ENCODE peak calls at places on chromosomes 4 and X, in four cellular contexts. Z, W, O and T are unnamed samples.

GRCh38 chr4:100060765-100061416 is 110.8 kb upstream of the H2AZ1 start:
- DNase-seq in W (no peak), Z (no peak), O (no peak), T (no peak)

GRCh38 chr4:2662598-2662997 is 93.5 kb downstream of the TNIP2 start:
- DNase-seq in Z (no peak), W (peak), O (no peak), T (no peak)

GRCh38 chr4:113531572-113531971 is 230.0 kb downstream of the CAMK2D start:
- DNase-seq in O (no peak), Z (no peak), W (no peak), T (no peak)

GRCh38 chrX:130296743-130297142 is 28.0 kb upstream of the ZNF280C start:
- DNase-seq in Z (no peak), W (no peak), O (no peak), T (no peak)

GRCh38 chrX:47704736-47705135 is 45.8 kb upstream of the UXT start:
- DNase-seq in Z (no peak), W (no peak), O (no peak), T (no peak)

GRCh38 chr4:186553717-186554116 is 1.6 kb downstream of the MTNR1A start:
- DNase-seq in O (no peak), Z (no peak), W (no peak), T (peak)

GRCh38 chrX:3052864-3053263 is 11.6 kb downstream of the ARSF start:
- DNase-seq in W (no peak), Z (no peak), O (no peak), T (no peak)

GRCh38 chr4:76630748-76631147 is 195.7 kb downstream of the SHROOM3 start:
- DNase-seq in O (no peak), W (no peak), Z (no peak), T (no peak)

GRCh38 chrX:136397001-136397400 is 90.7 kb upstream of the BRS3 start:
- DNase-seq in W (no peak), O (no peak), Z (no peak), T (no peak)

GRCh38 chr4:99248714-99249113 is 29.7 kb upstream of the ADH6 start:
- DNase-seq in W (peak), O (no peak), Z (no peak), T (no peak)

GRCh38 chr4:175339100-175339707 is 421.0 kb downstream of the ADAM29 start:
- DNase-seq in Z (no peak), W (peak), O (no peak), T (no peak)

GRCh38 chrX:152637649-152638442 is at the start of gene GABRQ:
- DNase-seq in Z (no peak), O (peak), W (peak), T (peak)

GRCh38 chr4:72152731-72153130 is 120.9 kb downstream of the NPFFR2 start:
- DNase-seq in O (no peak), Z (no peak), W (no peak), T (no peak)

GRCh38 chrX:39427492-39428289 is 626.4 kb downstream of the MID1IP1 start:
- DNase-seq in W (peak), O (no peak), Z (no peak), T (no peak)

GRCh38 chr4:163758032-163758431 is 263.5 kb downstream of the TMA16 start:
- DNase-seq in Z (no peak), W (no peak), O (no peak), T (no peak)

GRCh38 chr4:16187455-16187854 is 38.8 kb downstream of the TAPT1 start:
- DNase-seq in O (no peak), Z (no peak), W (no peak), T (no peak)

GRCh38 chr4:4914059-4914820 is 54.8 kb downstream of the MSX1 start:
- DNase-seq in Z (no peak), W (peak), O (no peak), T (peak)

GRCh38 chrX:16023790-16024734 is 99.3 kb upstream of the GRPR start:
- DNase-seq in W (peak), Z (no peak), O (peak), T (no peak)

GRCh38 chrX:148422531-148422930 is 77.9 kb upstream of the AFF2 start:
- DNase-seq in O (no peak), W (peak), Z (no peak), T (no peak)

GRCh38 chrX:1196436-1196835 is 16.0 kb downstream of the CRLF2 start:
- DNase-seq in W (no peak), Z (peak), O (no peak), T (peak)

GRCh38 chrX:100407784-100408642 is 2.1 kb downstream of the PCDH19 start:
- DNase-seq in O (no peak), Z (no peak), W (no peak), T (no peak)

GRCh38 chr4:26873391-26874026 is 12.9 kb downstream of the STIM2 start:
- DNase-seq in W (no peak), Z (no peak), O (no peak), T (no peak)

GRCh38 chrX:150092549-150092948 is 154.3 kb upstream of the EOLA2 start:
- DNase-seq in W (no peak), Z (no peak), O (no peak), T (no peak)

GRCh38 chrX:53074987-53075386 is 7.2 kb upstream of the TSPYL2 start:
- DNase-seq in O (no peak), Z (no peak), W (no peak), T (no peak)

GRCh38 chr4:7426525-7427171 is 8.1 kb downstream of the PSAPL1 start:
- DNase-seq in O (no peak), Z (peak), W (no peak), T (peak)

GRCh38 chr4:76748649-76749048 is 149.3 kb downstream of the SOWAHB start:
- DNase-seq in O (peak), Z (no peak), W (peak), T (no peak)

GRCh38 chr4:26866203-26866602 is 5.6 kb downstream of the STIM2 start:
- DNase-seq in O (no peak), Z (no peak), W (no peak), T (no peak)

GRCh38 chr4:15547392-15547791 is 77.7 kb downstream of the CC2D2A start:
- DNase-seq in O (no peak), W (no peak), Z (no peak), T (no peak)

GRCh38 chr4:61068025-61068424 is 132.1 kb upstream of the ADGRL3 start:
- DNase-seq in W (no peak), O (no peak), Z (no peak), T (no peak)

GRCh38 chrX:47248576-47248975 is 15.8 kb downstream of the USP11 start:
- DNase-seq in W (no peak), Z (no peak), O (no peak), T (no peak)

GRCh38 chr4:168208957-168209614 is 109.5 kb downstream of the DDX60 start:
- DNase-seq in Z (no peak), O (no peak), W (no peak), T (no peak)

GRCh38 chrX:112614640-112615039 is 65.1 kb downstream of the LHFPL1 start:
- DNase-seq in O (no peak), Z (no peak), W (peak), T (no peak)

DNA sequence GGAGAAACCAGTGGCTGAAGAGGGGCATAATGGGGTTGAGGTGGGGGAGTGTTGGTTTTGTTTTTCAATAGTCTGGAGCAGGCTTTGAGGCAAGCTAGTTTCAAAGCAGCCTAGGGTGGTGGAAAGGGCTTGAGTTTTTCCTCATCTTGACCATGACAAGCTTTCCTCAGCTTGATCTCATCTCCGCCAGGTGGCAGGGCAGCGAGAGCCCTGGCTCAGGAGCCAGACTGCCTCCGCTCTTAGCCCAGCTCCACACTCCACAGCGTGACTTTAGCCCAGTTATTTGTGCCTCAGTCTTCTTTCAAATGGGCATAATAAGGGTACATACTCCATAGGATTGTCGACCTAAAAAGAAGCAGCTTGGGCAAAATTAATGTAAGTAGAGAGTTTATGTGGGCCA is 29.9 kb upstream of the SOWAHD start:
- DNase-seq in W (no peak), O (peak), Z (no peak), T (no peak)
- TF ChIP-seq CTCF in W (no peak), O (peak), Z (no peak), T (peak)

DNA sequence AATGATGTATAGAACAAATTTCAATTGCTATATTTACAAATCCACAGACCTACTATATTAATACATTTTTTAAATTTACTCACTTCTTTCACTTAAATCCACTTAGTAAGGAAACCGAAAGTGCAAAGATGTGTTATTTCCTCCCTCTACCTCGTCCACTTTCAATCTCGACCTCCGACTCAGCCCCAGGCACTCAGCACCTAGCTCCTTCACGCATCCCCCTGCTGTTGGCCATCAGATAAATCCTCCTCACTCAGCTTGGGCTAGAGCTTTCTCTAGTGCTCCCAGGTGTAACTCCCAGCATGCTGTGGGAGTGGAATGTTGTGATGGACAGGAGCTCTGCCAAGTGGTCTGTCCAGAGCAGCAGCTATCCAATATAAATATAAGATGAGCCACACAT is 26.7 kb upstream of the TEC start:
- DNase-seq in O (no peak), Z (no peak), W (no peak), T (no peak)
- TF ChIP-seq CTCF in O (no peak), Z (no peak), W (no peak), T (no peak)

GRCh38 chr4:39256436-39256835 is 74.1 kb downstream of the WDR19 start:
- DNase-seq in O (no peak), Z (no peak), W (peak), T (no peak)

GRCh38 chr4:39255916-39256315 is 73.6 kb downstream of the WDR19 start:
- DNase-seq in O (no peak), Z (no peak), W (peak), T (no peak)

GRCh38 chr4:39259571-39260330 is 77.4 kb downstream of the WDR19 start:
- DNase-seq in W (peak), Z (no peak), O (no peak), T (no peak)

DNA sequence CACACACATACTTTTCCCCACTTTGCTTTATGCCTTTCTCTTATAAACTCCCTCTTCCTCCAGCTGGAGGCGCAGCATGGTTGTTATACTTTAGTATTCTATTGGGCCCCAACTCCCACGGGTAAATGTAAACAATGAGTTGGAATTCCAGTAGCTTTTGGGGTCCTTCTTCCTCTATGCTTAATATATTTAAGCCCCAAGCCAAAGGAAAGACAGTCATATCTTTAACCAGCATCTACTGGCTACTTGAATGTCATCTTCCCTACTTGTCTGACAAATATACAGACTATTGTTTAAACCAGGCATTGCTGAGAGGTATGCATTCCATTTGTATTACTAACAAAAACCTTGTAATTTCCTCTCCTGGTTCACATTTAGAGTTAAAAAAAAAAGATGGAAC is 72.9 kb downstream of the WDR19 start:
- DNase-seq in O (peak), W (peak), Z (no peak), T (no peak)
- TF ChIP-seq CTCF in O (peak), W (peak), Z (no peak), T (peak)

DNA sequence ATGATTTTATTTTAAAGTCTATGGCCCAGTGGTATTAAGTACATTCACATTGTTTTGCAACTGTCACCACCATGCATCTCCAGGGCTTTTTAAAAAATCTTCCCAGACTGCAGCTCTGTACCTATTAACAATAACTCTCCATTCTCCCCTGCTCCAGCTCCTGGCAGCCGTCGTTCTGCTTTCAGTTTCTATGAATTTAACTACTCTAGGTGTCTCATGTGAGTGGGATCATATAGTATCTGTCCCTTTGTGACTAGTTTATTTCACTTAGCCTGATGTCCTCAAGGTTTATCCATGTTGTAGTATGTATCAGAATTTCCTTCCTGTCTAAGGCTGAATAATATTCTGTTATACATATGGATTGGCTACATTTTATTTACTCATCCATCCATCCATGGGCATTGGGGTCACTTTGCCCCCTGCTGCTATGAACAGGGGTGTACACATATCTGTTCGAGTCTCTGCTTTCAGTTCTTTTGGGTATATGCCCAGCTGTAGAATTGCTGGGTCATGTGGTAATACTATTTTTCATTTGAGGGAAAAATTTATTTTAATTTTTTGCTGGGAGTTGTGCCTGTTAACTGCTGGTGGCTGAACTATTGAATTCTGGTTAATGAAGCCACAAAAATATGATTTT is 131.3 kb downstream of the ARHGAP10 start:
- DNase-seq in Z (no peak), O (no peak), W (peak), T (no peak)
- TF ChIP-seq CTCF in Z (no peak), O (no peak), W (peak), T (peak)